ENCODE peak calls at places on chromosomes 2 and 18, in four cellular contexts. O, T, Z and P are unnamed samples.

GRCh38 chr2:232013701-232014353 is 52.3 kb downstream of the DIS3L2 start:
- DNase-seq in O (no peak), T (no peak), Z (peak), P (no peak)

GRCh38 chr2:55809875-55810620 is 113.5 kb downstream of the EFEMP1 start:
- DNase-seq in O (no peak), T (peak), Z (peak), P (no peak)

GRCh38 chr2:38763226-38763625 is 12.1 kb upstream of the SRSF7 start:
- DNase-seq in O (no peak), T (no peak), Z (no peak), P (no peak)

GRCh38 chr2:23617817-23618216 is 232.8 kb downstream of the KLHL29 start:
- DNase-seq in O (no peak), T (peak), Z (no peak), P (no peak)

GRCh38 chr18:76691800-76692199 is 130.6 kb upstream of the ZNF236 start:
- DNase-seq in O (no peak), T (peak), Z (no peak), P (no peak)

GRCh38 chr2:21165350-21165749 is 41.6 kb downstream of the TDRD15 start:
- DNase-seq in O (no peak), T (no peak), Z (no peak), P (no peak)

GRCh38 chr2:200812122-200813022 is 662 bp downstream of the BZW1 start:
- DNase-seq in O (peak), T (peak), Z (peak), P (peak)

GRCh38 chr2:172525601-172526000 is 30.3 kb upstream of the PDK1 start:
- DNase-seq in O (no peak), T (no peak), Z (no peak), P (no peak)

GRCh38 chr2:225471039-225471438 is 71.5 kb downstream of the NYAP2 start:
- DNase-seq in O (no peak), T (no peak), Z (no peak), P (no peak)

GRCh38 chr2:203706403-203706802 is at the start of gene CD28:
- DNase-seq in O (no peak), T (peak), Z (no peak), P (peak)

GRCh38 chr2:232341061-232341738 is 37.4 kb upstream of the ALPP start:
- DNase-seq in O (no peak), T (peak), Z (no peak), P (no peak)

GRCh38 chr2:74845217-74845751 is 11.4 kb downstream of the HK2 start:
- DNase-seq in O (no peak), T (peak), Z (peak), P (no peak)

GRCh38 chr2:205680067-205680466 is 2.2 kb upstream of the NRP2 start:
- DNase-seq in O (peak), T (peak), Z (no peak), P (no peak)

GRCh38 chr2:57957238-57957637 is 89.4 kb upstream of the VRK2 start:
- DNase-seq in O (no peak), T (no peak), Z (no peak), P (no peak)

GRCh38 chr2:54212456-54212855 is 43.6 kb downstream of the TSPYL6 start:
- DNase-seq in O (no peak), T (no peak), Z (no peak), P (no peak)

GRCh38 chr18:70234667-70235459 is 29.4 kb upstream of the RTTN start:
- DNase-seq in O (peak), T (no peak), Z (no peak), P (no peak)

GRCh38 chr2:63865159-63865799 is 23.6 kb downstream of the UGP2 start:
- DNase-seq in O (no peak), T (no peak), Z (no peak), P (no peak)

GRCh38 chr2:1664698-1665097 is 79.6 kb downstream of the PXDN start:
- DNase-seq in O (no peak), T (peak), Z (no peak), P (no peak)

GRCh38 chr2:186570587-186570986 is 19.3 kb upstream of the ITGAV start:
- DNase-seq in O (no peak), T (no peak), Z (no peak), P (no peak)

DNA sequence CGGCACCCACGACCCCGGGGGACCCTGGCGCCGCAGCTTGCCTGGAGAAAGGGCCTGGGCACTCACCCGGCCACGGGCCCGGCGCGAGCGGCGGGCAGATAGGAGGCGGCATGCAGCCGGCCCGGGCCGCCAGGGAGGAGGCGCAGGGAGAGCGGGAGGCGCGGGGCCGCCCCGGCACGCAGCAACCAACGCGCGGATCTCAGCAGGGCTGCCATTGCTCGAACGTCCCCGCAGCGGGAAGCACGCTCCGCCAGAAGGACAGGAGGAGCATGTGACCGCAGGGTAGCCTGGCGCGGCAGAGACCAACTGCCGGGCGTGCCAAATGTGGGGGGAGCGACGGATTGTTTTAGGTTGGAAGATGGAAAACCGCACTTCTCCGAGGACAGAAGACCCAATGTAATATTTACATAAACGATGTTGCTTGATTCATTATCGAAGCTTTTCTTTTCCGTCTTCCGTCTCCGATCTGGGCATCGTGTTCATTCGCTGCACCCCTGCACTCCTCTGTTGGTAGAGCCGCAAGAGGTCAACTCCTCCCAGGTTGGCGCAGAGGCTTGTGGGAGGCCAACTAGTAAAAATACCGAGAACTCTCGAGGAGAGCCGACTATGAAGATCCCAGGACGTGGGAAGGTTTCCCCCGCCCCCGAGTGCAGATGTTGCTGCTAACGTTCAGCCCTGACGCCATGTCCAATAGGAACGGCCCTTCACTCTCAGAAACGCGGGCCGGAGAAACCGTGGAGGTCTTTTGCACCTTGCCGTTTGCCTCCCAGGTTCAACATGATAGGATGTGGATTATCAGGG is at the start of gene LRPPRC:
- DNase-seq in O (peak), T (peak), Z (peak), P (peak)
- TF ChIP-seq POLR2A in O (peak), T (peak), Z (peak), P (peak)

GRCh38 chr2:10448646-10449480 is 736 bp upstream of the ODC1 start:
- DNase-seq in O (peak), T (peak), Z (peak), P (peak)
- TF ChIP-seq POLR2AphosphoS5 in O (peak), T (peak), Z (peak), P (peak)

GRCh38 chr18:80172056-80172455 is 63.0 kb downstream of the ADNP2 start:
- DNase-seq in O (no peak), T (no peak), Z (no peak), P (no peak)
- TF ChIP-seq POLR2A in O (no peak), T (no peak), Z (no peak), P (no peak)

GRCh38 chr2:219521066-219521880 is 7.0 kb downstream of the ASIC4 start:
- DNase-seq in O (peak), T (no peak), Z (no peak), P (no peak)
- TF ChIP-seq POLR2AphosphoS5 in O (no peak), T (no peak), Z (no peak), P (no peak)

GRCh38 chr2:11343626-11344341 is 652 bp downstream of the ROCK2 start:
- DNase-seq in O (peak), T (peak), Z (peak), P (peak)
- TF ChIP-seq POLR2A in O (peak), T (no peak), Z (no peak), P (peak)

DNA sequence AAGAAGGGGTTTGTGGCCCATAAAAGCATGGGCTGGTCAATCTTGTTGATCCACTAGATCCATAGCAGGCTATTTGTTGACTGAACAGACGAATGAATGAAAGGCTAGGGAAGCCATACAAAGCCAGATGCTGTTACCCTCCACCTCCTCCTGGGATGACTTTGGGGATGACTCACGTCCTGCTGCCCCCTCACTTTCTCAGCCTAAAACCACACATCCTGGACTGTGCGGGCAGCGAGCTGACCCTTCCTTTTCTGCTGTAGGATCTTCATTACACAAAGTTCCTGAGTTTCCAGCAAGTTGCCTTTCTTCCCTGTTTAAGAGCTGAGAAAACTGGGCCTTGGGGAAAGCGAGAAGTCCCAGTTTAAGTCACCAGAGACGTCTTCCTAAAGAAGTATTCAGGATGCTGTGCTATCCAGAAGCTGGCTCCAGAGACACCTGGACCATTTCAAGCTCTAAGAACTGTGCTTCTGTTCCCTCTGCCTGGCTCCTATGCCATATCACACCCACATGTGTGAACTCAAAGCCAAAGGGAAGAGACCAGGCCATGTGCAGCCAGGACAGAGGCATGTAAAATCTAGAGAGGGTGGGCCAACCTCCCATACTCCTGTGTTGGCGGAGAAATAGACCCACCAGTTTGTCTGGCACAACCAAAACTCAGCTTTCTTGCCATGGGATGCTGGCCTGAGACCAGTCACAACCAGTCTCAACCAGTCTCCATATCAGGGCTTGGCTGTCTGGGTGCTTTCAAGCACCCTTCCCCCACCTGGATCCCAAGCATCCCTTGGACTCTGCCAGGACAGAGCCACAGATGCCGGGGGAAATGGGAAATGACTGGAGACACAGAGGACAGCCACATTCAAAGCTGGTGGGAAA is 4.7 kb upstream of the SLC20A1 start:
- DNase-seq in O (peak), T (no peak), Z (no peak), P (no peak)
- TF ChIP-seq POLR2AphosphoS5 in O (peak), T (no peak), Z (no peak), P (no peak)

GRCh38 chr2:86023366-86023712 is 82.3 kb downstream of the POLR1A start:
- DNase-seq in O (no peak), T (no peak), Z (no peak), P (no peak)

GRCh38 chr2:86022661-86023365 is 82.9 kb downstream of the POLR1A start:
- DNase-seq in O (no peak), T (peak), Z (no peak), P (no peak)

GRCh38 chr2:86020984-86021383 is 84.7 kb downstream of the POLR1A start:
- DNase-seq in O (no peak), T (peak), Z (no peak), P (no peak)

GRCh38 chr2:86019121-86019520 is 86.6 kb downstream of the POLR1A start:
- DNase-seq in O (no peak), T (no peak), Z (no peak), P (no peak)

DNA sequence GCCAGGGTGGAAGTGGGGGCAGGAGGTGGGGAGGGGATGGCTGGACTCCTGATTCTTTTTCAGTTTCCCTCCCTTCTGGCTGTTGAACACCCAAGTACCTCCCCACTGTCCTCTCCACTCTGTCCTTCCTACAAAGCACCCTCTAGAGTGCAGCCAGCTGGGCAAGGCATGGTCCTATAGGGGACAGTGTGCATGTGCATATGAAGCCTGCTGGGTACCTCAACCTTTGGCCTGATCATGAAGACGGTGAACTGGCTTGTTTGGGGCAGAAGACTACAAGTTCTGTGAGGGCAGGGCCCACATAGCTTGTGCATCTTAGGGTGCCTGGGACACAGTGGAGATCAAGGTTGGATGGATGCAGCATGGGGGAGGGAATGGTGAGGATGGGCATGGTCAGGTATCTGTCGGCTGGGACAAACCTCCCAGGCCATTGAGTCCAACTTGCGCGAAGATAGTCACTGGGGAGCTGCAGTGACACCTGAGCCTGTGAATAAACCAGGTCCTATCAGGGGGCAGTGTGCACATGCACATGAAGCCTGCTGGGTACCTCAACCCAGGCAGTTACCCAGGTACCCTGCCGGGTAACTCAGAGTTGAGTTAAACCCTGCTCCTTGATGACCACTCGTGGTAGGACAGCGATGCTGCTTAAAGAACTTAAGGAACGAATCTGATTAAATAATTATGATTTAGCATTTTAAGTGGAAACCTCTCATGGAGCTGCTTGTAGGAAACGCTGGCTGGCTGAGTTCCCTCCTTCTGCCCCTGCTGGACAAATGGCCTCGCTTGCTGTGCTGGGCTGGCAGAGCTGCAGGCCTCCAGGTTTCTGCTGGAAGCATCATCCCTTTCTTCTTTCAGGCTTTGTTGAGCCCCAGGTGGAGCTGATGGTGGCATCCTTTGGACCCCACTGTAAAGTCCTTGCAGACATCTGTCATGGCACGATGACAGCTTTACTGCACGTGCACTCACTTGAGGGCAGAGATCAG is 84.0 kb downstream of the POLR1A start:
- DNase-seq in O (no peak), T (peak), Z (no peak), P (no peak)
- TF ChIP-seq POLR2A in O (peak), T (no peak), Z (no peak), P (no peak)

GRCh38 chr2:18171191-18172139 is 293.0 kb downstream of the KCNS3 start:
- DNase-seq in O (no peak), T (peak), Z (no peak), P (no peak)
- TF ChIP-seq POLR2AphosphoS5 in O (no peak), T (peak), Z (no peak), P (no peak)

DNA sequence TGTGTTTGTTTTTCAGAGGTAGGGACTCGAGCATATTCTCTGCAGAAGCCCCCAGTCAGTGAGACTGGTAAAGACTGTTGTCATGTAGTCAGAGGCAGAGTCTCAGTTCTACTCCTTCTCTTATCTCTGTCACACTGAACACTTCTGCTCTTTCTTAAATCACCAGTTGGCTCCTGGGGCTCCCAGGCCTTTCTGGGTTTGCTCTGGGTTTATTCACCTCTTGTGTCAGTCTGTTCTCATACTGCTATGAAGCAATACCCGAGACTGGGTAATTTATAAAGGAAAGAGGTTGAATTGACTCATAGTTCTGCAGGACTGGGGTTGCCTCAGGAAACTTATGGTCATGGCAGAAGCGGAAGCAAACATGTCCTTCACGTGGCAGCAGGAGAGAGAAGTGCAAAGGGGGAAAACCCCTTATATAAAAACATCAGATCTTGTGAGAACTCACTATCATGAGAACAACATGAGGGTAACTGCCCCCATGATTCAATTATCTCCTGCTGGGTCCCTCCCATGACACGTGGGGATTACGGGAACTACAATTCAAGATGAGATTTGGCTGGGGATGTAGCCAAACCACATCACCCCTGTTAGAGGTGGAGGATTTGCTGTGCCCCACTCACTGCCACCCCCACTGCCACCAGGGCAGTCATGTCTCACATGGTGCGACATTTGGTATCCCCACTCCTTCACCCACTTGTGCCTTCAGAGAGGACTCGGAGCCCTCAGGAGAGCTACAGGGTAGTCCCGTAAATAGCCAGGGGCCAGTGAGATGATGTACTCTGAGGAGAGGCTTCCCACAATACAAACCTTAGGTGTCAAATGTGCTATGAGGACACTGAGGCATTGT is 35.9 kb downstream of the CDC42EP3 start:
- DNase-seq in O (no peak), T (no peak), Z (no peak), P (no peak)
- TF ChIP-seq POLR2A in O (no peak), T (no peak), Z (no peak), P (peak)